ENCODE peak calls at places on chromosomes 5 and 9, in ten cellular contexts. J is left ventricle myocardium inferior, H is heart left ventricle, T is upper lobe of right lung, O is H1, U is right lobe of liver, Z is body of pancreas, D is colonic mucosa, I is IMR-90, P is ovary. A is an unnamed sample. For H3K9me3, the result is how much of the 10 kb centered on the place peaks cover.

GRCh38 chr5:139849942-139850341 is 54.3 kb downstream of the PSD2 start:
- DNase-seq in U (no peak), J (no peak), T (no peak), Z (no peak), D (no peak), H (no peak), O (no peak), P (no peak), I (no peak), A (no peak)

GRCh38 chr9:121708768-121709488 is 57.5 kb downstream of the DAB2IP start:
- DNase-seq in T (no peak), J (no peak), D (no peak), H (no peak), P (no peak), O (no peak), Z (no peak), U (no peak), I (no peak), A (no peak)

GRCh38 chr5:176784218-176785165 is 25.9 kb upstream of the UNC5A start:
- DNase-seq in Z (no peak), P (no peak), I (peak), O (no peak), T (peak), U (peak), J (no peak), H (no peak), D (no peak), A (no peak)

GRCh38 chr5:83900307-83900706 is 179.7 kb upstream of the HAPLN1 start:
- DNase-seq in J (no peak), Z (no peak), U (no peak), I (peak), H (no peak), O (no peak), P (no peak), D (no peak), T (no peak), A (no peak)

GRCh38 chr5:37184748-37185364 is 64.3 kb downstream of the CPLANE1 start:
- DNase-seq in U (no peak), O (no peak), H (no peak), D (no peak), T (no peak), I (no peak), Z (no peak), J (no peak), P (no peak), A (no peak)

GRCh38 chr9:94980947-94981632 is 254.6 kb downstream of the AOPEP start:
- DNase-seq in I (no peak), T (no peak), J (no peak), Z (no peak), D (no peak), H (no peak), U (no peak), O (no peak), P (no peak), A (no peak)

GRCh38 chr5:10902145-10902544 is 141.1 kb upstream of the DAP start:
- DNase-seq in H (no peak), T (no peak), U (no peak), D (no peak), Z (no peak), P (no peak), O (no peak), I (peak), J (no peak), A (no peak)

GRCh38 chr5:132261881-132262845 is 4.7 kb downstream of the PDLIM4 start:
- DNase-seq in P (no peak), I (no peak), H (peak), U (no peak), D (peak), Z (no peak), J (no peak), T (no peak), O (no peak), A (no peak)

GRCh38 chr5:102713682-102714231 is 41.3 kb upstream of the PAM start:
- DNase-seq in I (no peak), O (no peak), J (no peak), Z (no peak), P (no peak), U (no peak), T (no peak), H (no peak), D (no peak), A (no peak)

GRCh38 chr9:5895782-5896181 is 5.1 kb downstream of the MLANA start:
- DNase-seq in Z (no peak), D (no peak), I (no peak), P (no peak), H (no peak), O (no peak), T (no peak), U (no peak), J (no peak), A (no peak)

GRCh38 chr5:154435226-154435625 is 10.6 kb upstream of the SAP30L start:
- DNase-seq in T (no peak), O (no peak), U (no peak), I (no peak), J (no peak), D (no peak), Z (no peak), P (no peak), H (no peak), A (no peak)

GRCh38 chr5:6431214-6432195 is 17.2 kb upstream of the UBE2QL1 start:
- DNase-seq in D (no peak), H (no peak), P (no peak), O (no peak), I (no peak), J (no peak), Z (no peak), U (no peak), T (no peak), A (no peak)

GRCh38 chr5:6434737-6435136 is 13.9 kb upstream of the UBE2QL1 start:
- DNase-seq in H (no peak), P (no peak), J (no peak), O (no peak), D (no peak), I (no peak), U (no peak), Z (no peak), T (no peak), A (no peak)

GRCh38 chr5:6427689-6428088 is 21.0 kb upstream of the UBE2QL1 start:
- DNase-seq in I (no peak), J (no peak), H (no peak), P (no peak), D (no peak), T (no peak), U (no peak), Z (no peak), O (no peak), A (no peak)

GRCh38 chr5:6432206-6432605 is 16.5 kb upstream of the UBE2QL1 start:
- DNase-seq in Z (no peak), I (no peak), P (no peak), T (no peak), U (no peak), O (no peak), D (no peak), J (no peak), H (no peak), A (no peak)

DNA sequence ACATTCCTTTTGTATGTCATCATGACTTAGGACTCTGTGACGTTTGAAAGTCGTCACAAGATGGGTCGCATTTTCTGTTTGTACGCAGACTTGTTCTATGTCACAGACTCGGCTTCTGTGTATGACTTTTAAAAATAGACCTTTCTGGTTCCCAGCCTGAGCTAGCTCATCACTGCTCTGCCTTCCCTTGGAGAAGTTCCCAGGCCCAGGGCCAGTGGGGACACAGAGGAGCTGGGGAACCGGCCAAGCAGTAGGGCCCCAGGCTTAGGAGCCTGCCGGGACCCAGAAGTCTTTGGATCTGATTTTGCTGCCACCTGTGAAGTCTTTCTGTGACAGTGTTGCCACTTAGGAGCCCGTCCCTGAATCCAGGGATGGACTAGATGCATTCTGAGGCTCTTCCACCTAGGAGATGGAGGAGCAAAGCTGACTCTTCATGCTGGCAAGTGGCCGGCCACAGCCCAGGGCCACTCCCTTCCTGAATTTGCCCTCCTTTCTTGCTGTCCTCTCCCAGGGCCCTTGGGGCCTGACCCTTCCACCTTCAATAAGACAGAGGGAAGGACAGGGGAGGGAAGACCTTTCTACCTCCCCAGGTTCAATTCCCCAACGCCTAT is 18.1 kb upstream of the UBE2QL1 start:
- DNase-seq in D (no peak), P (no peak), Z (no peak), T (no peak), J (peak), H (peak), U (no peak), I (no peak), O (no peak), A (no peak)
- H3K27ac ChIP-seq in D (no peak), P (no peak), Z (no peak), T (no peak), J (peak), H (peak), U (no peak), I (no peak), O (no peak), A (no peak)

GRCh38 chr5:22699319-22699718 is 153.8 kb downstream of the CDH12 start:
- DNase-seq in O (no peak), Z (no peak), T (no peak), I (peak), D (no peak), P (no peak), U (no peak), J (no peak), H (no peak), A (no peak)
- TF ChIP-seq CTCF in O (peak), Z (no peak), T (no peak), I (peak), D (no peak), P (no peak), U (no peak), J (no peak), H (no peak), A (no peak)

DNA sequence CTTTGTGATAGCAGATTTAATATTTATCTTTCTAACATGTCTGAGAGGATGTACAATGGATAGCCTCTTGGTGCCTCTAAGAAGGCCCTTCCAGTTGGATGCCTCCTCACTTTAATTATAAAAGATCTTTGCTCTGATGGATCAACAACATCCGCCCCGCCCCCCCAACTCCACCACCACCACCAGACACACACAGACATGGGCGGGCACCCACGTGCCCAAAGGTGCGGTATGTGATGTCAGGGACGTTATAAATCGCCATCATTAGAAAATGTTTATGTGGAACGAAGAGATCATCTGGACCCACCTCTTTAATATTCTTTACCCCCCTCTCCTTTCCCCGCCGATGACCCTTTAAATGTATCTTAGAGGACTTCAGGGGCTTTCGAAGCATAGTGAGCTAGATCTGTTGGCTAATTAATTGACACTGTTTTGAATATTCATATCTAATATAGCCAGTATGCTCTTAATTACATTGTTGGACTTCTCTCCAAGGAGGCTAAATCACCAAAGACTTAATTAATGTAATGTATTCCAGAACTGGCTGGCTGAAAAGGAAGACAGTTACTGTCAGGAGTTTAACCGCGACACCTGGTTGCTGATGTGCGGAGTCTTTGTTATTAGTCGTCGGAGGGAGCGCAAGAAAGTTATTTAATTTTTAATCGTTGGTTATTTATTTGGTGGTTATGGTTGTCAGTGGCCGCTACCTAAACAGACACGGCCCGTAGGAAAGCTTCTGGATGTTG is 6.1 kb upstream of the FOXB2 start:
- DNase-seq in U (no peak), P (no peak), T (no peak), O (no peak), D (no peak), J (no peak), H (no peak), Z (no peak), I (no peak), A (no peak)
- H3K9me3 ChIP-seq in U (under half), P (under half), T (under half), O (under half), D (under half), J (under half), H (under half), Z (under half), I (under half), A (under half)

GRCh38 chr5:52925001-52925400 is 64.2 kb upstream of the ITGA2 start:
- DNase-seq in D (no peak), Z (no peak), T (no peak), P (no peak), U (no peak), I (no peak), J (no peak), O (no peak), H (no peak), A (no peak)
- H3K27ac ChIP-seq in D (no peak), Z (no peak), T (no peak), P (no peak), U (no peak), I (no peak), J (no peak), O (no peak), H (no peak), A (no peak)

A was measured in CD4-positive, alpha-beta T cell.